ENCODE peak calls at places on chromosomes 1 and 21, in seven cellular contexts. D, N, F, G, T, V and X are unnamed samples.

GRCh38 chr1:30976143-30976542 is 67.6 kb upstream of the SDC3 start:
- DNase-seq in D (peak; percentile 44), N (no peak), F (no peak), G (peak; percentile 15), T (no peak), V (no peak), X (no peak)

GRCh38 chr1:243926803-243927245 is 76.8 kb upstream of the AKT3 start:
- DNase-seq in D (peak; percentile 76), N (no peak), F (no peak), G (no peak), T (no peak), V (peak; percentile 49), X (no peak)

GRCh38 chr1:153857505-153857904 is 65.3 kb downstream of the GATAD2B start:
- DNase-seq in D (no peak), N (no peak), F (no peak), G (no peak), T (no peak), V (no peak), X (no peak)

GRCh38 chr1:38000529-38001453 is 4.5 kb downstream of the FHL3 start:
- DNase-seq in D (peak; percentile 89), N (no peak), F (no peak), G (peak; percentile 9), T (no peak), V (peak; percentile 85), X (no peak)

GRCh38 chr1:76433528-76433927 is 359.0 kb downstream of the ST6GALNAC3 start:
- DNase-seq in D (peak; percentile 42), N (no peak), F (no peak), G (no peak), T (no peak), V (no peak), X (no peak)

GRCh38 chr1:214438059-214438458 is 113.3 kb downstream of the PTPN14 start:
- DNase-seq in D (no peak), N (no peak), F (no peak), G (no peak), T (no peak), V (peak; percentile 41), X (no peak)

GRCh38 chr1:26537951-26538352 is 8.4 kb downstream of the RPS6KA1 start:
- DNase-seq in D (peak; percentile 28), N (no peak), F (no peak), G (peak; percentile 80), T (no peak), V (peak; percentile 44), X (no peak)

GRCh38 chr1:206803221-206803730 is 31.0 kb upstream of the IL10 start:
- DNase-seq in D (no peak), N (peak; percentile 57), F (no peak), G (no peak), T (peak; percentile 61), V (peak; percentile 49), X (no peak)

GRCh38 chr1:66254785-66255184 is 279.2 kb upstream of the SGIP1 start:
- DNase-seq in D (no peak), N (no peak), F (no peak), G (no peak), T (no peak), V (no peak), X (no peak)

GRCh38 chr1:244988521-244988920 is 124.2 kb upstream of the HNRNPU start:
- DNase-seq in D (no peak), N (no peak), F (no peak), G (no peak), T (no peak), V (no peak), X (no peak)

GRCh38 chr1:66984491-66984890 is 59.7 kb downstream of the MIER1 start:
- DNase-seq in D (no peak), N (no peak), F (no peak), G (no peak), T (no peak), V (no peak), X (no peak)

GRCh38 chr1:25821112-25821476 is 1.3 kb downstream of the MTFR1L start:
- DNase-seq in D (no peak), N (no peak), F (no peak), G (no peak), T (no peak), V (no peak), X (no peak)

GRCh38 chr1:17329610-17330009 is 21.6 kb downstream of the PADI4 start:
- DNase-seq in D (no peak), N (no peak), F (no peak), G (no peak), T (no peak), V (no peak), X (no peak)

GRCh38 chr1:241706967-241707366 is 54.9 kb downstream of the WDR64 start:
- DNase-seq in D (no peak), N (no peak), F (no peak), G (no peak), T (no peak), V (no peak), X (no peak)

GRCh38 chr1:153032677-153033308 is 1.8 kb downstream of the SPRR1B start:
- DNase-seq in D (peak; percentile 17), N (no peak), F (no peak), G (peak; percentile 51), T (no peak), V (peak; percentile 32), X (no peak)

GRCh38 chr21:25911730-25912401 is 177.1 kb downstream of the GABPA start:
- DNase-seq in D (no peak), N (no peak), F (no peak), G (peak; percentile 71), T (no peak), V (no peak), X (no peak)

GRCh38 chr1:40038693-40039092 is 1.8 kb upstream of the CAP1 start:
- DNase-seq in D (no peak), N (no peak), F (no peak), G (no peak), T (no peak), V (no peak), X (no peak)

GRCh38 chr1:1573843-1574720 is 581 bp downstream of the SSU72 start:
- DNase-seq in D (peak; percentile 69), N (peak; percentile 69), F (peak; percentile 64), G (peak; percentile 54), T (peak; percentile 48), V (peak; percentile 62), X (no peak)

GRCh38 chr1:183942933-183943693 is 94.4 kb downstream of the COLGALT2 start:
- DNase-seq in D (peak; percentile 99), N (no peak), F (no peak), G (no peak), T (no peak), V (peak; percentile 87), X (no peak)

GRCh38 chr1:236994450-236994849 is 9.8 kb downstream of the MT1HL1 start:
- DNase-seq in D (no peak), N (no peak), F (no peak), G (no peak), T (no peak), V (no peak), X (no peak)

GRCh38 chr1:109477821-109478220 is 5.9 kb upstream of the ATXN7L2 start:
- DNase-seq in D (no peak), N (no peak), F (no peak), G (no peak), T (no peak), V (no peak), X (no peak)

GRCh38 chr1:92538048-92538412 is 51.3 kb upstream of the GFI1 start:
- DNase-seq in D (no peak), N (no peak), F (no peak), G (no peak), T (no peak), V (no peak), X (no peak)

GRCh38 chr1:244920911-244921310 is 56.6 kb upstream of the HNRNPU start:
- DNase-seq in D (no peak), N (no peak), F (no peak), G (peak; percentile 17), T (no peak), V (no peak), X (no peak)

GRCh38 chr1:58884706-58885661 is 101.1 kb upstream of the JUN start:
- DNase-seq in D (no peak), N (no peak), F (peak; percentile 83), G (no peak), T (no peak), V (no peak), X (no peak)

GRCh38 chr1:151611288-151611790 is 511 bp upstream of the SNX27 start:
- DNase-seq in D (peak; percentile 91), N (no peak), F (no peak), G (peak; percentile 59), T (no peak), V (no peak), X (no peak)

GRCh38 chr1:236282159-236282716 is 480 bp upstream of the ERO1B start:
- DNase-seq in D (peak; percentile 2), N (peak; percentile 46), F (no peak), G (no peak), T (peak; percentile 37), V (no peak), X (no peak)

GRCh38 chr21:20783611-20784010 is 214.6 kb upstream of the NCAM2 start:
- DNase-seq in D (no peak), N (no peak), F (no peak), G (peak; percentile 71), T (no peak), V (no peak), X (no peak)